ENCODE peak calls at places on chromosomes 13 and 19, in five cellular contexts. B is AG08395, F is activated T-helper 1 cell treated with Interleukin-2 at 50 U/mL for 16 hours, A is substantia nigra, O is COR-L47. J is an unnamed sample.

GRCh38 chr19:45110811-45111210 is 17.8 kb downstream of the PPP1R37 start:
- DNase-seq in O (no peak), B (no peak), A (no peak), F (no peak), J (no peak)

GRCh38 chr13:110758195-110758594 is 44.7 kb downstream of the ING1 start:
- DNase-seq in A (no peak), B (peak), F (no peak), O (no peak), J (no peak)

GRCh38 chr13:78102121-78102677 is 183.6 kb upstream of the EDNRB start:
- DNase-seq in A (no peak), B (peak), O (no peak), F (no peak), J (no peak)

GRCh38 chr19:16363852-16364230 is 39.2 kb downstream of the KLF2 start:
- DNase-seq in F (no peak), A (no peak), B (no peak), O (no peak), J (no peak)

GRCh38 chr13:40665061-40665753 is 1.2 kb downstream of the FOXO1 start:
- DNase-seq in O (no peak), A (no peak), B (no peak), F (no peak), J (no peak)

GRCh38 chr13:30443957-30444404 is 21.7 kb downstream of the UBE2L5 start:
- DNase-seq in F (no peak), O (no peak), B (no peak), A (no peak), J (no peak)

GRCh38 chr13:111898956-111899713 is 167.8 kb upstream of the SOX1 start:
- DNase-seq in A (no peak), O (no peak), B (no peak), F (no peak), J (no peak)

GRCh38 chr13:72456486-72456885 is 270.9 kb downstream of the MZT1 start:
- DNase-seq in O (no peak), B (no peak), F (no peak), A (no peak), J (no peak)

GRCh38 chr19:54030895-54031586 is 32.7 kb downstream of the VSTM1 start:
- DNase-seq in F (no peak), A (no peak), B (no peak), O (no peak), J (no peak)

GRCh38 chr19:3243851-3244700 is 19.6 kb downstream of the CELF5 start:
- DNase-seq in O (no peak), F (no peak), B (peak), A (no peak), J (no peak)

GRCh38 chr19:36330226-36330625 is 48.8 kb downstream of the ZFP14 start:
- DNase-seq in A (no peak), F (no peak), O (no peak), B (no peak), J (no peak)

GRCh38 chr13:112756081-112756480 is 66.2 kb downstream of the ATP11A start:
- DNase-seq in O (no peak), A (no peak), F (no peak), B (no peak), J (no peak)

GRCh38 chr13:90605690-90606089 is 741.8 kb upstream of the MIR17HG start:
- DNase-seq in O (no peak), F (no peak), B (no peak), A (no peak), J (no peak)

GRCh38 chr13:51797664-51798488 is 6.1 kb downstream of the DHRS12 start:
- DNase-seq in O (peak), F (no peak), A (no peak), B (peak), J (no peak)

GRCh38 chr19:12043752-12044422 is 8.4 kb upstream of the ZNF433 start:
- DNase-seq in A (no peak), O (no peak), B (no peak), F (no peak), J (no peak)

GRCh38 chr19:6730153-6730804 is 7.1 kb downstream of the GPR108 start:
- DNase-seq in B (no peak), F (no peak), A (peak), O (no peak), J (peak)

GRCh38 chr19:17260842-17261325 is 3.7 kb downstream of the USHBP1 start:
- DNase-seq in O (peak), B (peak), F (peak), A (peak), J (peak)

J was measured in globus pallidus.